ENCODE peak calls at places on chromosomes 13 and 19, in five cellular contexts. N, F, X, Q and Z are unnamed samples. For H3K9me2, H3K36me3 and H3K9me3, the result is how much of the 10 kb centered on the place peaks cover.

GRCh38 chr19:36236946-36237310 is 22.0 kb downstream of the ZNF146 start:
- DNase-seq in F (no peak), N (no peak), Q (no peak), X (no peak), Z (no peak)

GRCh38 chr13:33032037-33032625 is 15.9 kb downstream of the KL start:
- DNase-seq in X (no peak), F (no peak), Q (peak), N (no peak), Z (no peak)

GRCh38 chr13:34833562-34834182 is 108.4 kb upstream of the NBEA start:
- DNase-seq in Q (peak), N (peak), X (peak), F (peak), Z (no peak)

GRCh38 chr13:97324115-97324514 is 102.0 kb downstream of the MBNL2 start:
- DNase-seq in F (no peak), X (no peak), N (no peak), Q (no peak), Z (no peak)

GRCh38 chr13:40789275-40790231 is at the start of gene SLC25A15:
- DNase-seq in N (peak), F (peak), Q (peak), X (peak), Z (peak)

GRCh38 chr19:46451352-46451751 is 20.0 kb downstream of the PNMA8A start:
- DNase-seq in F (no peak), Q (no peak), N (no peak), X (no peak), Z (no peak)

GRCh38 chr13:107124730-107125129 is 556.8 kb upstream of the ARGLU1 start:
- DNase-seq in F (no peak), Q (no peak), X (no peak), N (no peak), Z (no peak)

GRCh38 chr13:24865158-24865557 is 101.2 kb downstream of the RNF17 start:
- DNase-seq in N (no peak), F (no peak), X (no peak), Q (peak), Z (no peak)

GRCh38 chr13:54934121-54934520 is 1905.5 kb downstream of the OLFM4 start:
- DNase-seq in F (no peak), Q (no peak), N (no peak), X (no peak), Z (no peak)

GRCh38 chr13:101417043-101417406 is 717 bp upstream of the NALCN start:
- DNase-seq in X (no peak), N (no peak), Q (peak), F (no peak), Z (peak)

GRCh38 chr13:50001287-50001686 is 4.4 kb downstream of the TRIM13 start:
- DNase-seq in X (no peak), F (no peak), N (no peak), Q (no peak), Z (no peak)

GRCh38 chr13:19069684-19070397 is 111.8 kb downstream of the TUBA3C start:
- DNase-seq in X (no peak), F (no peak), Q (no peak), N (no peak), Z (no peak)

GRCh38 chr13:31910633-31911032 is 120.9 kb upstream of the FRY start:
- DNase-seq in Q (no peak), F (no peak), N (no peak), X (no peak), Z (no peak)

GRCh38 chr13:113419531-113420183 is 33.6 kb downstream of the ADPRHL1 start:
- DNase-seq in Q (no peak), N (no peak), F (no peak), X (no peak), Z (no peak)

GRCh38 chr19:8334458-8335342 is 8.4 kb downstream of the KANK3 start:
- DNase-seq in F (no peak), N (peak), X (peak), Q (peak), Z (peak)

GRCh38 chr13:32527151-32527550 is 11.4 kb downstream of the N4BP2L2 start:
- DNase-seq in F (no peak), X (no peak), N (no peak), Q (no peak), Z (no peak)

GRCh38 chr13:56528040-56528760 is 612.5 kb upstream of the PRR20A start:
- DNase-seq in N (no peak), Q (no peak), X (no peak), F (no peak), Z (no peak)

GRCh38 chr13:49791214-49791752 is 1.2 kb downstream of the KPNA3 start:
- DNase-seq in Q (peak), F (peak), N (peak), X (no peak), Z (peak)

GRCh38 chr19:48698046-48698445 is 2.3 kb downstream of the FUT2 start:
- DNase-seq in N (no peak), Q (peak), X (no peak), F (no peak), Z (peak)

GRCh38 chr13:35876601-35877000 is 254.6 kb downstream of the DCLK1 start:
- DNase-seq in Q (peak), X (no peak), F (no peak), N (no peak), Z (no peak)

GRCh38 chr13:35882722-35883497 is 248.3 kb downstream of the DCLK1 start:
- DNase-seq in F (no peak), X (no peak), N (no peak), Q (no peak), Z (no peak)

GRCh38 chr13:35881360-35881759 is 249.8 kb downstream of the DCLK1 start:
- DNase-seq in F (no peak), N (no peak), X (no peak), Q (peak), Z (no peak)

GRCh38 chr13:35874704-35875103 is 256.5 kb downstream of the DCLK1 start:
- DNase-seq in N (no peak), F (no peak), Q (no peak), X (no peak), Z (no peak)

GRCh38 chr13:35879111-35879510 is 252.1 kb downstream of the DCLK1 start:
- DNase-seq in N (no peak), Q (no peak), X (no peak), F (no peak), Z (no peak)
- H3K9me2 ChIP-seq in N (under half), Q (under half), X (under half), F (under half), Z (under half)

DNA sequence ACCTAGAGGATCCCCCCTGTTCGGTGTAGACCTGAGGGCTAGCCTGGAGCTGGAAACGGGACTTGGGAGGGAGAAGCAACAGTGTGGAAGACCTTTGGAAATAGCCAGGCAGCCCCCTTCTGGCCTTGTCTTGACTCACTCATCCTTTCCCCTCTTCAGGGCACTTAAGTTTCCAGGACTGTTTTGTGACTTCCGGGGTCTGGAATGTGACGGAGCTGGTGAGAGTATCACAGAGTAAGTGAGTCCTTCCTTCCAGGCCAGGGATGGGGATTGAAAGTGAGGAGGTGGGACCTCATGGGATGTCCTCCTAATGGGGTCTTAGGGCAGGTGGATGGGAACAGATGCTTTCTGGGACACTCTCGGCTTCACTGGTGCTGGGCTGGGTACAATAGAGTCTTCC is 29.4 kb downstream of the LYL1 start:
- DNase-seq in Q (no peak), N (no peak), X (no peak), F (no peak), Z (no peak)
- H3K36me3 ChIP-seq in Q (under half), N (under half), X (under half), F (under half), Z (under half)

GRCh38 chr19:52739576-52739975 is 4.7 kb upstream of the ZNF611 start:
- DNase-seq in N (no peak), Q (peak), F (no peak), X (no peak), Z (no peak)
- H3K9me3 ChIP-seq in N (under half), Q (under half), F (under half), X (under half), Z (under half)

GRCh38 chr19:31413353-31413752 is 64.1 kb upstream of the TSHZ3 start:
- DNase-seq in Q (no peak), N (no peak), X (no peak), F (no peak), Z (no peak)

GRCh38 chr19:31402931-31403330 is 53.7 kb upstream of the TSHZ3 start:
- DNase-seq in F (no peak), N (no peak), Q (peak), X (no peak), Z (no peak)

GRCh38 chr19:31406106-31406505 is 56.9 kb upstream of the TSHZ3 start:
- DNase-seq in F (no peak), Q (no peak), X (no peak), N (no peak), Z (no peak)

GRCh38 chr19:31408460-31409124 is 59.4 kb upstream of the TSHZ3 start:
- DNase-seq in F (no peak), N (peak), X (no peak), Q (peak), Z (no peak)
- H3K9me2 ChIP-seq in F (under half), N (under half), X (under half), Q (under half), Z (under half)

GRCh38 chr19:1015061-1015781 is 5.7 kb downstream of the TMEM259 start:
- DNase-seq in X (no peak), Q (no peak), F (no peak), N (no peak), Z (no peak)
- H3K36me3 ChIP-seq in X (under half), Q (under half), F (under half), N (under half), Z (under half)

DNA sequence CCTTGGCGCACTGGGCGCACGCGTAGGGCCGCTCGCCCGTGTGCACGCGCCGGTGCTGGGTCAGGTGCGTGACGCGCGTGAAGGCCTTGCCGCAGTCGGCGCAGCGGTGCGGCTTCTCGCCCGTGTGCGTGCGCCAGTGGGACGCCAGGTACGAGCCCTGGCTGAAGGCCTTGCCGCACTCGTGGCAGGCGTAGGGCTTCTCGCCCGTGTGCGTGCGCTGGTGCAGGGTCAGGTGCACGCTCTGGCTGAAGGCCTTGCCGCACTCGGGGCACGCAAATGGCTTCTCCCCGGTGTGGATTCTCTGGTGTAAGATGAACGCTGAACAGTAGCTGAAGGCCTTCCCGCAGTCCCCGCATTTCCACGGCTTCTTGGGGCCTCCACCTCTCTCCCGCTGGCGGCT is 7.0 kb downstream of the ZNF835 start:
- DNase-seq in N (no peak), X (no peak), Q (no peak), F (no peak), Z (no peak)
- H3K9me3 ChIP-seq in N (under half), X (under half), Q (under half), F (under half), Z (under half)

GRCh38 chr13:72986197-72986596 is 72.6 kb upstream of the KLF5 start:
- DNase-seq in Q (no peak), F (no peak), N (no peak), X (no peak), Z (no peak)
- H3K9me2 ChIP-seq in Q (under half), F (under half), N (under half), X (under half), Z (under half)

DNA sequence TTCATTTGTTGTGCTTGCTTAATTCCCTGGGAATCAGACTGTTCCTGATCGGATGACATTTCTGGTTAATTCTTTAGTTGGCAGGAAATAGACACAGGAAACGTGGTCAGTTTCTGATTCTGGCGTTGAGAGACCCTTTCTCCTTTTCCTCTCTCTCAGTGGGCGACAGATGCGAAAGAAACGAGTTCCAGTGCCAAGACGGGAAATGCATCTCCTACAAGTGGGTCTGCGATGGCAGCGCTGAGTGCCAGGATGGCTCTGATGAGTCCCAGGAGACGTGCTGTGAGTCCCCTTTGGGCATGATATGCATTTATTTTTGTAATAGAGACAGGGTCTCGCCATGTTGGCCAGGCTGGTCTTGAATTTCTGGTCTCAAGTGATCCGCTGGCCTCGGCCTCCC is 10.8 kb downstream of the LDLR start:
- DNase-seq in F (no peak), N (no peak), Q (no peak), X (no peak), Z (no peak)
- H3K36me3 ChIP-seq in F (under half), N (under half), Q (under half), X (half or more), Z (half or more)